ENCODE peak calls at places on chromosomes 1 and 21, in seven cellular contexts. B, A, Q, F, L, V and J are unnamed samples. For H3K4me1, the result is how much of the 10 kb centered on the place peaks cover.

GRCh38 chr1:17109897-17110554 is 9.2 kb downstream of the PADI2 start:
- DNase-seq in L (no peak), Q (no peak), B (no peak), V (no peak), A (no peak), F (peak), J (no peak)

GRCh38 chr1:169300854-169301253 is 66.7 kb downstream of the NME7 start:
- DNase-seq in Q (no peak), F (no peak), A (no peak), B (no peak), L (no peak), V (no peak), J (no peak)

GRCh38 chr1:55702064-55702463 is 486.9 kb upstream of the USP24 start:
- DNase-seq in B (no peak), Q (peak), F (no peak), A (no peak), L (no peak), V (peak), J (no peak)

GRCh38 chr21:18468775-18469174 is 65.2 kb upstream of the TMPRSS15 start:
- DNase-seq in V (no peak), L (no peak), B (no peak), F (no peak), A (no peak), Q (no peak), J (no peak)

GRCh38 chr21:46161180-46161799 is 5.9 kb upstream of the FTCD start:
- DNase-seq in F (peak), L (no peak), Q (no peak), B (peak), V (no peak), A (peak), J (no peak)

GRCh38 chr1:166350490-166350889 is 183.7 kb upstream of the FAM78B start:
- DNase-seq in L (no peak), V (no peak), Q (no peak), A (no peak), F (no peak), B (no peak), J (no peak)

GRCh38 chr1:162709132-162709860 is 77.0 kb downstream of the DDR2 start:
- DNase-seq in F (no peak), B (no peak), Q (no peak), A (no peak), V (no peak), L (no peak), J (no peak)

GRCh38 chr1:197424467-197424866 is 156.4 kb downstream of the CRB1 start:
- DNase-seq in V (no peak), A (no peak), F (no peak), Q (no peak), B (no peak), L (no peak), J (no peak)

GRCh38 chr1:76158126-76158525 is 83.6 kb downstream of the ST6GALNAC3 start:
- DNase-seq in V (no peak), F (no peak), L (no peak), A (no peak), Q (peak), B (no peak), J (no peak)

GRCh38 chr1:143720087-143721023 is 251.4 kb downstream of the FAM72C start:
- DNase-seq in L (no peak), F (peak), A (no peak), V (peak), Q (no peak), B (no peak), J (no peak)

GRCh38 chr1:24321712-24322635 is 2.8 kb downstream of the GRHL3 start:
- DNase-seq in A (peak), L (peak), F (peak), V (peak), Q (peak), B (no peak), J (no peak)

GRCh38 chr1:24923485-24924113 is 6.5 kb downstream of the RUNX3 start:
- DNase-seq in B (no peak), L (no peak), V (no peak), A (no peak), Q (no peak), F (no peak), J (no peak)

GRCh38 chr1:201495447-201496295 is 11.3 kb downstream of the CSRP1 start:
- DNase-seq in B (peak), V (peak), A (peak), F (peak), L (peak), Q (no peak), J (no peak)

GRCh38 chr1:218507355-218508002 is 162.3 kb downstream of the TGFB2 start:
- DNase-seq in B (no peak), V (no peak), L (no peak), A (no peak), Q (no peak), F (no peak), J (no peak)
- TF ChIP-seq POLR2A in B (no peak), V (no peak), L (no peak), A (no peak), Q (no peak), F (no peak), J (no peak)

DNA sequence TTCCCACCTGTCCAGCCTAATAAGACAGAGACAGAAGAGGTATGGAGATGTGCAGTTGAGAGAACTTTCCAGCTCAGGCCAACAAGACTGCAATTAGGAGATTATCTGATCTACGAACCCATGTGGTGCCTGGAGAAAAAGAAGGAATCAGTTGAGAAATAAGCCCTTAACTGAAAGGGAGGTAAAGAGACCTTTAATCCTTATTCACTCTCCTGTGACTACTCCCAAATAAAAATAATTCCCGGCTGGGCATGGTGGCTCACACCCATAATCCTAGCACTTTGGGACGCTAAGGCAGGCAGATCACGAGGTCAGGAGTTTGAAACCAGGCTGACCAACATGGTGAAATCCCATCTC is 31.9 kb upstream of the SARS1 start:
- DNase-seq in Q (no peak), F (no peak), A (no peak), B (no peak), L (no peak), V (no peak), J (no peak)
- H3K4me1 ChIP-seq in Q (under half), F (under half), A (under half), B (under half), L (under half), V (under half), J (under half)

GRCh38 chr1:37807220-37807554 is 403 bp upstream of the C1orf122 start:
- DNase-seq in F (no peak), Q (no peak), L (no peak), V (peak), A (no peak), B (no peak), J (no peak)

GRCh38 chr1:37807555-37808368 is at the start of the genes C1orf122 and YRDC:
- DNase-seq in Q (peak), F (peak), L (peak), B (peak), V (peak), A (peak), J (peak)

GRCh38 chr1:37797750-37798345 is 4.2 kb downstream of the MANEAL start:
- DNase-seq in L (no peak), A (no peak), Q (no peak), V (no peak), F (no peak), B (no peak), J (no peak)

GRCh38 chr1:37802439-37802838 is 5.2 kb upstream of the C1orf122 start:
- DNase-seq in V (no peak), B (no peak), A (no peak), L (no peak), Q (no peak), F (no peak), J (no peak)
- TF ChIP-seq POLR2A in V (no peak), B (no peak), A (no peak), L (no peak), Q (no peak), F (no peak), J (no peak)

DNA sequence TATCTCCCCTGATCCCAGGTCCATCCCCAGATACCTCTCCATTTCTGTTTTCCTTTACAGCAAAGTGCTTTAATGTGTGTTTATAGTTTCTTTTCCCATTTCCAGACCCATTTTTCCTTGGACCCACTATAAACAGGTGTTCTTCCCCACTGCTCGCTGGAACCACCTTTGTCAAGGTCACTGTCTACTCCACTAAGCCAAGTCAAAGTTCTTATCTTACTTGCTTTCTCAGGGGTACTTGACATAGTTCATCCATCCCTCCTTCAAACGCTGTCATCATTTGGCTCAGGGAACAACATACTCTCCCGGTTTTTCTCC is 8.3 kb downstream of the SLAMF1 start:
- DNase-seq in L (no peak), F (no peak), B (no peak), Q (no peak), A (no peak), V (no peak), J (no peak)
- H3K4me1 ChIP-seq in L (under half), F (under half), B (under half), Q (under half), A (under half), V (under half), J (under half)

GRCh38 chr1:216071227-216071626 is 352.0 kb downstream of the USH2A start:
- DNase-seq in V (no peak), B (no peak), Q (no peak), F (no peak), L (no peak), A (no peak), J (no peak)
- TF ChIP-seq POLR2A in V (no peak), B (no peak), Q (no peak), F (no peak), L (no peak), A (no peak), J (no peak)